ENCODE peak calls at places on chromosomes 11 and 22, in four cellular contexts. U is endodermal cell, V is AG04449, O is AG10803. F is an unnamed sample.

GRCh38 chr22:49847751-49848689 is 5.6 kb upstream of the ZBED4 start:
- DNase-seq in U (peak; percentile 69), O (no peak), V (no peak), F (no peak)

GRCh38 chr22:29570912-29571549 is 9.9 kb downstream of the NIPSNAP1 start:
- DNase-seq in O (no peak), U (no peak), V (no peak), F (no peak)

GRCh38 chr22:46328066-46328465 is 7.4 kb upstream of the TRMU start:
- DNase-seq in V (no peak), U (no peak), O (no peak), F (no peak)

GRCh38 chr11:32225491-32226285 is 134.8 kb downstream of the RCN1 start:
- DNase-seq in V (no peak), O (no peak), U (no peak), F (no peak)

GRCh38 chr11:114208371-114208770 is 87.8 kb upstream of the NNMT start:
- DNase-seq in U (no peak), O (no peak), V (no peak), F (no peak)

GRCh38 chr11:114060402-114061052 is 1.0 kb downstream of the ZBTB16 start:
- DNase-seq in O (no peak), V (no peak), U (peak; percentile 72), F (peak; percentile 13)

GRCh38 chr11:114233755-114234154 is 62.4 kb upstream of the NNMT start:
- DNase-seq in U (no peak), V (no peak), O (no peak), F (no peak)

GRCh38 chr11:12618743-12619540 is 55.3 kb upstream of the TEAD1 start:
- DNase-seq in O (peak; percentile 46), V (no peak), U (no peak), F (no peak)

GRCh38 chr22:36027579-36027959 is 1.1 kb downstream of the RBFOX2 start:
- DNase-seq in V (no peak), O (no peak), U (no peak), F (no peak)

GRCh38 chr22:36404436-36404835 is 16.7 kb upstream of the MYH9 start:
- DNase-seq in O (no peak), U (no peak), V (no peak), F (no peak)

GRCh38 chr11:5237384-5237783 is 3.1 kb upstream of the HBD start:
- DNase-seq in O (no peak), U (no peak), V (no peak), F (no peak)

DNA sequence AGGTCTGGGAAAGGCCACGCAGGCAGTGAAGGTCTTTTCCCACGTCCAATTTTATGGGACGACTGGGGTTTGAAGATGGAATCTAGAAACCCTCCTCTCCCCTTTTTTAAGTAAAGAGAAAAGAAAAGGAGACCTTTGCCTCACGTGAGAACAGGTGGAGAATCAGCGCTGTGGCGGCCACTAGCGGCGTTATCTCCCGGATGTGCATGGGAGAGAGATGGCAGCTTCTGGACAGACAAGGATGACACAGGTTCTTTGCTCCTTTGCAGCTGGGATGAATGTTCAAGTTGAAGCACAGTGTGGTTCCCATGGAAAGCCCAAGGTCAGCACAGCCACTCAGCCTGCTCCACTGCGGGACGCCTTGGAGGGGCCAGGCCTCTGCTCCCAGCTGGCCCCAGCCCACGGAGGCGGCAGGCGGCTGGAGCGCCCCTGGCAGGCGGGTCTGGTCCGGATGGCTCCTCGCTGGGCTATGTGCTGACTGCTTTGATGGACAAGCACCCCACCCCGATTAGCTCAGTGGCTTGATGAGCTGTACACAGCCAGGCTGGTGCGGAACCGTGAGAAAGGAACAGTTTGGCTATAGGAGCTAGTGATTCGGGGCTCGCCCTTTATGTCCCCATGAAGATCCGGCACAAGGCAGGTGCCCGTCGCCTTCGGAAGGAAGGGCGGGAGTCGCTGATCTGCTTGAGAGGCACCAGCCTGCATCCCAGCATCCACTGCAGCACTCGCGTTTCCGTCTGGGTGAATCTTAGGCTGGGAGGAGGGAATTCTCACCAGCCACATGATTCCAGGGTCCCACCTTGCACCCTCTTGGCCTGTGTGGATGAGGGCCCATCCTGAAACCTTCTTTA is 14.5 kb upstream of the BID start:
- DNase-seq in O (no peak), V (no peak), U (peak; percentile 78), F (no peak)
- TF ChIP-seq CTCF in O (no peak), V (no peak), U (peak; percentile 47), F (no peak)

GRCh38 chr11:11230802-11231562 is 122.1 kb downstream of the CSNK2A3 start:
- DNase-seq in O (no peak), U (peak; percentile 87), V (no peak), F (peak; percentile 28)
- TF ChIP-seq CTCF in O (no peak), U (peak; percentile 85), V (peak; percentile 0), F (no peak)

GRCh38 chr22:42808516-42808915 is 48.6 kb downstream of the ARFGAP3 start:
- DNase-seq in V (no peak), O (no peak), U (no peak), F (no peak)

GRCh38 chr22:42805998-42806481 is 51.0 kb downstream of the ARFGAP3 start:
- DNase-seq in O (no peak), V (no peak), U (no peak), F (no peak)

GRCh38 chr22:42803454-42803853 is 53.6 kb downstream of the ARFGAP3 start:
- DNase-seq in V (no peak), O (no peak), U (no peak), F (no peak)

GRCh38 chr22:42807185-42807584 is 49.9 kb downstream of the ARFGAP3 start:
- DNase-seq in O (no peak), U (no peak), V (no peak), F (no peak)

GRCh38 chr22:42805016-42805997 is 51.8 kb downstream of the ARFGAP3 start:
- DNase-seq in V (no peak), U (no peak), O (no peak), F (peak; percentile 63)
- TF ChIP-seq CTCF in V (no peak), U (no peak), O (no peak), F (no peak)

DNA sequence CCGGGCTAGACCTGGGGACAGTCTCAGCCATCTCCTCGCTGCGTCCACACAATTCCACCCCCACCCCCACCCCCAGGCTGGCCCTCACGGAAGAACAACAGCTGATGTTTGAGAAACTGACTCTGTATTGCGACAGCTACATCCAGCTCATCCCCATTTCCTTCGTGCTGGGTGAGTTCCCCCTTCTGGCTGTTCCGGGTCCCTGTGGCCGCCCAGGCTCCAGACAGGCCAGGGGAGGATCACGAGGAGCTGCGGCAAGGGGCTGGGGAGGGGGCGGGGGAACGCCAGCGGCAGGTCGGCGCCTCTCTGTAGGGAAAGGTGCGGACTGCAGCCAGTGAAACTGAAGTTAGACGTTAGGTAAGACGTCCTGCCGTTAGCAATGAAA is 4.9 kb downstream of the BEST1 start:
- DNase-seq in O (peak; percentile 89), U (peak; percentile 89), V (no peak), F (no peak)
- TF ChIP-seq CTCF in O (peak; percentile 48), U (peak; percentile 46), V (peak; percentile 54), F (no peak)

F was measured in Calu3.